ENCODE peak calls at places on chromosome 4, in nine cellular contexts. B, M, T, I, V, P, K, E and S are unnamed samples.

GRCh38 chr4:61443813-61444510 is 243.8 kb downstream of the ADGRL3 start:
- DNase-seq in B (no peak), M (no peak), T (no peak), I (no peak), V (no peak), P (no peak), K (no peak), E (no peak), S (no peak)

GRCh38 chr4:125750827-125751466 is 436.2 kb downstream of the FAT4 start:
- DNase-seq in B (no peak), M (peak), T (peak), I (peak), V (no peak), P (no peak), K (peak), E (no peak), S (no peak)

GRCh38 chr4:71389149-71389840 is 50.5 kb downstream of the SLC4A4 start:
- DNase-seq in B (no peak), M (no peak), T (peak), I (no peak), V (no peak), P (peak), K (no peak), E (no peak), S (no peak)

GRCh38 chr4:1600811-1601532 is 83.1 kb downstream of the FAM53A start:
- DNase-seq in B (peak), M (no peak), T (no peak), I (no peak), V (no peak), P (peak), K (no peak), E (peak), S (no peak)

GRCh38 chr4:111941957-111942356 is 203.3 kb upstream of the FAM241A start:
- DNase-seq in B (no peak), M (no peak), T (no peak), I (no peak), V (no peak), P (no peak), K (no peak), E (no peak), S (no peak)

GRCh38 chr4:147749811-147750321 is 18.0 kb downstream of the ARHGAP10 start:
- DNase-seq in B (no peak), M (no peak), T (no peak), I (no peak), V (no peak), P (no peak), K (no peak), E (no peak), S (no peak)

GRCh38 chr4:41323186-41323585 is 66.5 kb downstream of the UCHL1 start:
- DNase-seq in B (no peak), M (no peak), T (no peak), I (no peak), V (no peak), P (no peak), K (no peak), E (no peak), S (no peak)

GRCh38 chr4:107931775-107932321 is 499 bp downstream of the CYP2U1 start:
- DNase-seq in B (no peak), M (peak), T (peak), I (no peak), V (no peak), P (peak), K (no peak), E (peak), S (no peak)

GRCh38 chr4:73902038-73902637 is 32.9 kb downstream of the CXCL1 start:
- DNase-seq in B (no peak), M (no peak), T (no peak), I (no peak), V (no peak), P (no peak), K (no peak), E (no peak), S (no peak)

GRCh38 chr4:112312610-112313239 is 15.6 kb downstream of the ALPK1 start:
- DNase-seq in B (no peak), M (no peak), T (no peak), I (no peak), V (peak), P (no peak), K (no peak), E (no peak), S (no peak)

GRCh38 chr4:133154725-133155124 is 5.6 kb downstream of the PCDH10 start:
- DNase-seq in B (no peak), M (no peak), T (no peak), I (no peak), V (no peak), P (no peak), K (peak), E (no peak), S (no peak)

GRCh38 chr4:175017751-175018150 is 99.6 kb downstream of the ADAM29 start:
- DNase-seq in B (no peak), M (no peak), T (no peak), I (no peak), V (no peak), P (no peak), K (no peak), E (no peak), S (no peak)

GRCh38 chr4:10737335-10737734 is 52.8 kb upstream of the CLNK start:
- DNase-seq in B (no peak), M (no peak), T (no peak), I (no peak), V (no peak), P (no peak), K (no peak), E (no peak), S (no peak)

GRCh38 chr4:79181190-79181589 is 144.7 kb downstream of the NAA11 start:
- DNase-seq in B (no peak), M (no peak), T (no peak), I (no peak), V (no peak), P (no peak), K (no peak), E (no peak), S (peak)

GRCh38 chr4:87783781-87784180 is 15.6 kb upstream of the IBSP start:
- DNase-seq in B (no peak), M (no peak), T (no peak), I (no peak), V (no peak), P (no peak), K (no peak), E (no peak), S (no peak)

GRCh38 chr4:17707671-17708070 is 73.8 kb downstream of the FAM184B start:
- DNase-seq in B (no peak), M (no peak), T (no peak), I (no peak), V (no peak), P (no peak), K (no peak), E (no peak), S (no peak)

GRCh38 chr4:71550220-71551190 is 211.7 kb downstream of the SLC4A4 start:
- DNase-seq in B (no peak), M (no peak), T (no peak), I (no peak), V (no peak), P (no peak), K (no peak), E (no peak), S (no peak)

GRCh38 chr4:181254771-181255170 is 988.4 kb upstream of the TENM3 start:
- DNase-seq in B (no peak), M (no peak), T (no peak), I (no peak), V (no peak), P (no peak), K (no peak), E (no peak), S (no peak)

GRCh38 chr4:52824603-52825310 is 37.4 kb upstream of the RASL11B start:
- DNase-seq in B (no peak), M (no peak), T (no peak), I (no peak), V (no peak), P (no peak), K (no peak), E (no peak), S (no peak)

GRCh38 chr4:151641167-151641566 is 119.6 kb downstream of the GATB start:
- DNase-seq in B (no peak), M (no peak), T (no peak), I (no peak), V (no peak), P (no peak), K (no peak), E (no peak), S (no peak)

GRCh38 chr4:15002659-15003440 is 569 bp downstream of the CPEB2 start:
- DNase-seq in B (peak), M (peak), T (peak), I (peak), V (peak), P (peak), K (peak), E (peak), S (no peak)

GRCh38 chr4:7034262-7035081 is 8.7 kb upstream of the TADA2B start:
- DNase-seq in B (no peak), M (no peak), T (no peak), I (peak), V (no peak), P (no peak), K (no peak), E (peak), S (peak)

GRCh38 chr4:147138171-147138570 is 192.5 kb upstream of the TTC29 start:
- DNase-seq in B (no peak), M (no peak), T (no peak), I (no peak), V (no peak), P (no peak), K (no peak), E (no peak), S (no peak)

GRCh38 chr4:128385683-128386304 is 98.2 kb upstream of the PGRMC2 start:
- DNase-seq in B (no peak), M (no peak), T (no peak), I (peak), V (no peak), P (no peak), K (peak), E (no peak), S (no peak)

GRCh38 chr4:155047755-155048154 is 160.7 kb upstream of the NPY2R start:
- DNase-seq in B (no peak), M (no peak), T (no peak), I (no peak), V (no peak), P (no peak), K (peak), E (no peak), S (no peak)

GRCh38 chr4:157781361-157781760 is 391.5 kb downstream of the GASK1B start:
- DNase-seq in B (no peak), M (no peak), T (no peak), I (no peak), V (no peak), P (no peak), K (no peak), E (no peak), S (no peak)

GRCh38 chr4:90837241-90837640 is 710.0 kb downstream of the CCSER1 start:
- DNase-seq in B (no peak), M (no peak), T (no peak), I (no peak), V (no peak), P (no peak), K (peak), E (no peak), S (no peak)

GRCh38 chr4:110197421-110198398 is 705 bp downstream of the ELOVL6 start:
- DNase-seq in B (peak), M (peak), T (peak), I (peak), V (peak), P (peak), K (peak), E (peak), S (peak)
- TF ChIP-seq POLR2A in B (peak), M (no peak), T (no peak), I (peak), V (peak), P (no peak), K (peak), E (no peak), S (no peak)

GRCh38 chr4:77157859-77158486 is 966 bp downstream of the CCNG2 start:
- DNase-seq in B (peak), M (peak), T (peak), I (peak), V (peak), P (peak), K (peak), E (peak), S (peak)
- TF ChIP-seq POLR2A in B (no peak), M (peak), T (peak), I (no peak), V (no peak), P (no peak), K (no peak), E (no peak), S (peak)

GRCh38 chr4:124711469-124712416 is 789 bp downstream of the ANKRD50 start:
- DNase-seq in B (peak), M (peak), T (peak), I (peak), V (peak), P (peak), K (peak), E (peak), S (peak)
- TF ChIP-seq POLR2A in B (no peak), M (peak), T (no peak), I (no peak), V (no peak), P (no peak), K (peak), E (peak), S (peak)

GRCh38 chr4:24632011-24632410 is 47.7 kb upstream of the DHX15 start:
- DNase-seq in B (no peak), M (no peak), T (no peak), I (no peak), V (no peak), P (no peak), K (no peak), E (no peak), S (no peak)

GRCh38 chr4:24625091-24625490 is 40.7 kb upstream of the DHX15 start:
- DNase-seq in B (no peak), M (no peak), T (no peak), I (no peak), V (no peak), P (no peak), K (no peak), E (no peak), S (no peak)

GRCh38 chr4:24630937-24631336 is 46.6 kb upstream of the DHX15 start:
- DNase-seq in B (no peak), M (no peak), T (no peak), I (no peak), V (no peak), P (no peak), K (peak), E (no peak), S (no peak)
- TF ChIP-seq POLR2A in B (no peak), M (no peak), T (no peak), I (no peak), V (no peak), P (no peak), K (no peak), E (no peak), S (no peak)

GRCh38 chr4:16085822-16086221 is 2.0 kb upstream of the PROM1 start:
- DNase-seq in B (no peak), M (no peak), T (no peak), I (no peak), V (no peak), P (no peak), K (no peak), E (no peak), S (no peak)

GRCh38 chr4:16082424-16083216 is 1.2 kb downstream of the PROM1 start:
- DNase-seq in B (no peak), M (no peak), T (no peak), I (peak), V (peak), P (no peak), K (peak), E (peak), S (no peak)

GRCh38 chr4:16082038-16082423 is 1.8 kb downstream of the PROM1 start:
- DNase-seq in B (no peak), M (no peak), T (no peak), I (no peak), V (no peak), P (no peak), K (no peak), E (no peak), S (no peak)

GRCh38 chr4:16079046-16079445 is 4.8 kb downstream of the PROM1 start:
- DNase-seq in B (no peak), M (no peak), T (no peak), I (no peak), V (no peak), P (no peak), K (no peak), E (no peak), S (no peak)

DNA sequence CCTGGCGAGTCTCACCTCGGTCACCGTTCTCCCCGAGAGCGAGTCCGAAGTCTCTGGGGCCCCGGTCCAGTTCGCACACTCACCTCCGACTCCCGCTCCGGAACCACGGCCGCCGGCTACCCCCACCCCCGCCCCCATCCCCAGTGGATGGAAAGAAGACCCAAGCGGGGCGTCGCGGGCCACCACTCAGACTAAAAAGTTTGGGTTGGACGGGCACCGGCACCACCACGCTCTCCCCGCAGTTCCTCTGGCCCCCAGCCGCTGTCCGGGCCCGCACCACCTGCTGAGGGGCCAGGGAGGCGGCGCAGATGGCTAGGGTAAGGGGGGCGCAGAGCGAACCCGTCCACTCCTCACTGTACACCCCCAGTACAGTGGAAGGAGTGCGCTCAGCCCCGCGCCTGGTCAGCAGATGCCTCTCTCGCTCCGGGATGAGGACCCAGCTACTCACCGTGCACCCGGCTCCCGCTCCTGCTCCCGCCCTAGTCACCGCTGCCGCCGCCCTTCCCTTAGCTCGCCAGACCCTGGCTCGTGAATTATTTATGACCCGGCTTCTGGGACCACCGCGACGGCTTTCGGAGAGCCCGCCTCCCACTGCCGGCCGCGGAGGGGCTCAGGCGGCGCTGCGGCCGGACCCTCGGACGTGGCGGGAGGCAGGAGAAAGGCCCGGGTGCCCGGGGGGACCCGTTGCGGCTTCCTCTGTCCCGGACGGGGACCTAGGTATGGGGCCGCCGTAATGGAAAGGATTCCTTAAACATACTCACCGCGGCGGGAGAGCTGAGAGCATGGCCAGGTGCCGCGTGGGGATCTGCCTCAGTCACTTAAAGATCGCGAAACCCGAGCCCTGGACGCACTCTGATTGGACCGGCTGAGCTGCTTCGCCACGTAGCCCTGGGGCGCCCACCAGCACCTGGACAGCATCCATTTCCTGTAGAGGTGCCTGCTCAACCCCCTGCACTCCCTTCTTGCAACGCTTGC is at the start of gene PROM1:
- DNase-seq in B (no peak), M (no peak), T (no peak), I (no peak), V (peak), P (no peak), K (no peak), E (peak), S (no peak)
- TF ChIP-seq POLR2A in B (no peak), M (no peak), T (no peak), I (no peak), V (no peak), P (no peak), K (no peak), E (no peak), S (no peak)